ENCODE peak calls at places on chromosome 10, in seven cellular contexts. One of them, this sample, is unnamed.

GRCh38 chr10:77926566-77927342 is at the start of gene DLG5:
- DNase-seq in IMR-90: peak; percentile 52
- DNase-seq in mesendoderm: peak; percentile 45
- DNase-seq in neuronal stem cell: peak; percentile 55
- DNase-seq in mesenchymal stem cell: peak; percentile 55
- DNase-seq in trophoblast cell: peak; percentile 48
- DNase-seq in H1: peak; percentile 68
- DNase-seq in this sample: peak; percentile 45

GRCh38 chr10:92729886-92730285 is 40.1 kb downstream of the HHEX start:
- DNase-seq in IMR-90: no peak
- DNase-seq in mesendoderm: no peak
- DNase-seq in neuronal stem cell: no peak
- DNase-seq in mesenchymal stem cell: no peak
- DNase-seq in trophoblast cell: no peak
- DNase-seq in H1: no peak
- DNase-seq in this sample: no peak

GRCh38 chr10:26503911-26504310 is 65.8 kb downstream of the APBB1IP start:
- DNase-seq in IMR-90: no peak
- DNase-seq in mesendoderm: peak; percentile 59
- DNase-seq in neuronal stem cell: no peak
- DNase-seq in mesenchymal stem cell: no peak
- DNase-seq in trophoblast cell: peak; percentile 70
- DNase-seq in H1: peak; percentile 55
- DNase-seq in this sample: peak; percentile 53

GRCh38 chr10:68180490-68180889 is 51.4 kb downstream of the ATOH7 start:
- DNase-seq in IMR-90: no peak
- DNase-seq in mesendoderm: no peak
- DNase-seq in neuronal stem cell: no peak
- DNase-seq in mesenchymal stem cell: no peak
- DNase-seq in trophoblast cell: no peak
- DNase-seq in H1: no peak
- DNase-seq in this sample: no peak

GRCh38 chr10:3126741-3127342 is 45.7 kb downstream of the PITRM1 start:
- DNase-seq in IMR-90: no peak
- DNase-seq in mesendoderm: peak; percentile 14
- DNase-seq in neuronal stem cell: no peak
- DNase-seq in mesenchymal stem cell: peak; percentile 14
- DNase-seq in trophoblast cell: peak; percentile 98
- DNase-seq in H1: no peak
- DNase-seq in this sample: no peak

GRCh38 chr10:17921378-17921777 is 30.3 kb upstream of the SLC39A12 start:
- DNase-seq in IMR-90: no peak
- DNase-seq in mesendoderm: no peak
- DNase-seq in neuronal stem cell: no peak
- DNase-seq in mesenchymal stem cell: no peak
- DNase-seq in trophoblast cell: no peak
- DNase-seq in H1: no peak
- DNase-seq in this sample: no peak

GRCh38 chr10:80599424-80599847 is 61.7 kb downstream of the SH2D4B start:
- DNase-seq in IMR-90: peak; percentile 22
- DNase-seq in mesendoderm: peak; percentile 95
- DNase-seq in neuronal stem cell: peak; percentile 63
- DNase-seq in mesenchymal stem cell: peak; percentile 50
- DNase-seq in trophoblast cell: peak; percentile 70
- DNase-seq in H1: peak; percentile 79
- DNase-seq in this sample: peak; percentile 87

GRCh38 chr10:132910186-132910880 is 32.0 kb downstream of the CFAP46 start:
- DNase-seq in IMR-90: no peak
- DNase-seq in mesendoderm: no peak
- DNase-seq in neuronal stem cell: no peak
- DNase-seq in mesenchymal stem cell: no peak
- DNase-seq in trophoblast cell: no peak
- DNase-seq in H1: no peak
- DNase-seq in this sample: no peak

GRCh38 chr10:129704786-129705525 is 237.9 kb downstream of the MGMT start:
- DNase-seq in IMR-90: peak; percentile 23
- DNase-seq in mesendoderm: no peak
- DNase-seq in neuronal stem cell: no peak
- DNase-seq in mesenchymal stem cell: no peak
- DNase-seq in trophoblast cell: no peak
- DNase-seq in H1: no peak
- DNase-seq in this sample: no peak

DNA sequence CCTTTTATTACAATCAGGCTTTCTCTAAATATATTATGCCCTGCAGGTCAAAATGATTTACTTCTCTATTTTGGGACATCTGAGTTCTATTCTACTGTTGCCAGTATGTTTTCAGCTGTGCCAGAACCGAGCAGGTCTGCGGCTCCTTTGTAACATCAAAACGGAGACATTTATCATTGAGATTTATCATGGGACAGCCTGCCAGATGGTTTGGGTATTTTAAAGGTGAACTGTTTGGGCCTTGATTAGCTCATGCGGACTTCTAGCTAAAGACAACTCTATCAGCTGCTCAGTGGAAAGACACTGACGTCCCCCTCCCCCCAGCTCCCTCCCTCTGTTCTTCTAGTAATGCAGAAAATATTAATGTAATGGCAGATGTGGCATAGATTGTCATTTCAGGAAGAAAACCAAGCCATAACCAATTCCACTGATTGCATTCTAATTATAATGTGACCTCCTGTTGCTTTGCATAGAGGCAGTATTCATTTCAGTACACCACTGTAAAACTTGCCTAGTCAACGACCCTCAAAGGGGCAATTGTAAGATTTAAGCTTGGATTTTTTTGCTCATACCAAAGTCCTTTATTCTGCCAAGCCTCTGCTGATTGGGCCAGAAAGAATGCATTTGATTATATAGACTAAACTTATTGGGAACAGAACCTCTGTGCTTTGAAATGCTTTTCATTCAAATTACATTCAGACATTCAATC is 966.7 kb downstream of the LRMDA start:
- DNase-seq in IMR-90: no peak
- DNase-seq in mesendoderm: no peak
- DNase-seq in neuronal stem cell: no peak
- DNase-seq in mesenchymal stem cell: no peak
- DNase-seq in trophoblast cell: no peak
- DNase-seq in H1: no peak
- DNase-seq in this sample: no peak
- H3K4ac ChIP-seq in IMR-90: no peak overlapping the region
- H3K4ac ChIP-seq in mesendoderm: no peak overlapping the region
- H3K4ac ChIP-seq in neuronal stem cell: no peak overlapping the region
- H3K4ac ChIP-seq in mesenchymal stem cell: no peak overlapping the region
- H3K4ac ChIP-seq in trophoblast cell: no peak overlapping the region
- H3K4ac ChIP-seq in H1: no peak overlapping the region
- H3K4ac ChIP-seq in this sample: no peak overlapping the region

GRCh38 chr10:60139798-60140566 is 233.6 kb upstream of the CCDC6 start:
- DNase-seq in IMR-90: peak; percentile 72
- DNase-seq in mesendoderm: peak; percentile 93
- DNase-seq in neuronal stem cell: peak; percentile 33
- DNase-seq in mesenchymal stem cell: peak; percentile 90
- DNase-seq in trophoblast cell: peak; percentile 96
- DNase-seq in H1: no peak
- DNase-seq in this sample: peak; percentile 34
- H3K4me2 ChIP-seq in IMR-90: peak overlapping the region; percentile 49
- H3K4me2 ChIP-seq in mesendoderm: peak overlapping the region; percentile 74
- H3K4me2 ChIP-seq in neuronal stem cell: peak overlapping the region; percentile 65
- H3K4me2 ChIP-seq in mesenchymal stem cell: peak overlapping the region; percentile 54
- H3K4me2 ChIP-seq in trophoblast cell: peak overlapping the region; percentile 73
- H3K4me2 ChIP-seq in H1: peak overlapping the region; percentile 70
- H3K4me2 ChIP-seq in this sample: peak overlapping the region; percentile 85

GRCh38 chr10:842795-843194 is 88.7 kb downstream of the LARP4B start:
- DNase-seq in IMR-90: no peak
- DNase-seq in mesendoderm: no peak
- DNase-seq in neuronal stem cell: no peak
- DNase-seq in mesenchymal stem cell: no peak
- DNase-seq in trophoblast cell: no peak
- DNase-seq in H1: no peak
- DNase-seq in this sample: no peak
- H3K4ac ChIP-seq in IMR-90: no peak overlapping the region
- H3K4ac ChIP-seq in mesendoderm: no peak overlapping the region
- H3K4ac ChIP-seq in neuronal stem cell: no peak overlapping the region
- H3K4ac ChIP-seq in mesenchymal stem cell: no peak overlapping the region
- H3K4ac ChIP-seq in trophoblast cell: no peak overlapping the region
- H3K4ac ChIP-seq in H1: no peak overlapping the region
- H3K4ac ChIP-seq in this sample: no peak overlapping the region

GRCh38 chr10:98391578-98391991 is 23.4 kb downstream of the PYROXD2 start:
- DNase-seq in IMR-90: peak; percentile 49
- DNase-seq in mesendoderm: no peak
- DNase-seq in neuronal stem cell: no peak
- DNase-seq in mesenchymal stem cell: no peak
- DNase-seq in trophoblast cell: no peak
- DNase-seq in H1: no peak
- DNase-seq in this sample: no peak

GRCh38 chr10:98391065-98391464 is 23.9 kb downstream of the PYROXD2 start:
- DNase-seq in IMR-90: no peak
- DNase-seq in mesendoderm: no peak
- DNase-seq in neuronal stem cell: no peak
- DNase-seq in mesenchymal stem cell: no peak
- DNase-seq in trophoblast cell: no peak
- DNase-seq in H1: no peak
- DNase-seq in this sample: no peak

GRCh38 chr10:98396096-98397053 is 18.6 kb downstream of the PYROXD2 start:
- DNase-seq in IMR-90: no peak
- DNase-seq in mesendoderm: no peak
- DNase-seq in neuronal stem cell: no peak
- DNase-seq in mesenchymal stem cell: no peak
- DNase-seq in trophoblast cell: no peak
- DNase-seq in H1: no peak
- DNase-seq in this sample: no peak

GRCh38 chr10:98397089-98397600 is 17.8 kb downstream of the PYROXD2 start:
- DNase-seq in IMR-90: no peak
- DNase-seq in mesendoderm: no peak
- DNase-seq in neuronal stem cell: no peak
- DNase-seq in mesenchymal stem cell: no peak
- DNase-seq in trophoblast cell: no peak
- DNase-seq in H1: no peak
- DNase-seq in this sample: no peak

DNA sequence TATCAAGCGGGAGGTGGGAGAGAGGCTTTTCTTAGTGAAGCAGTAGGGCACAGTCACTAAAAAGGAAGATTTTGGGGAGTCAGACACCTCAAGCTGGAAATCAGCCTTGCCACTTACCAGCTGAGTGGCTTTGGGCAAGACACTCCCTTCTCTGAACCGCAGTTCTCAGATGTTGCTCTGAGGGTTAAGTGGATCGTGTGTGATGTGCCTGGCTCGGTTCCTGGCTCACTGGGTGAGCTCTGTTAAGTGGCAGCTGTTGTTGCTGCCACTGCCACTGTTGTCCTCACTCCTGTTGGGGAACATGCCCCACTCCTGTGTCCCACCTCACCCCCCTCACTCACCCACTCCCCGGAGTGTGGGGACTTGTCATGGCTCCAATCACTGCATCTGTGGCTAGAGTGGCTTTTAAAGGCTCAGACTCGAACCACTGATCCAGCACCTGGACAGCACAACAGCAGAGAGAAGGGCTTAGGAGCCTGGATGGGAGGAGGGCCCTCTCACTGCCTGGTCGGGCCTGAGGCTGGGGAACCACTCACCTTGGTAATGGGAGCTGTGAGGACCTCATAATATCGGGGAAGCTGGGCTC is 20.0 kb downstream of the PYROXD2 start:
- DNase-seq in IMR-90: no peak
- DNase-seq in mesendoderm: no peak
- DNase-seq in neuronal stem cell: no peak
- DNase-seq in mesenchymal stem cell: no peak
- DNase-seq in trophoblast cell: no peak
- DNase-seq in H1: no peak
- DNase-seq in this sample: no peak
- H3K4me2 ChIP-seq in IMR-90: no peak overlapping the region
- H3K4me2 ChIP-seq in mesendoderm: no peak overlapping the region
- H3K4me2 ChIP-seq in neuronal stem cell: no peak overlapping the region
- H3K4me2 ChIP-seq in mesenchymal stem cell: no peak overlapping the region
- H3K4me2 ChIP-seq in trophoblast cell: no peak overlapping the region
- H3K4me2 ChIP-seq in H1: no peak overlapping the region
- H3K4me2 ChIP-seq in this sample: no peak overlapping the region

This sample was measured in H9.